ENCODE peak calls at places on chromosomes 16 and 17, in ten cellular contexts. E is psoas muscle; Q is CD8-positive, alpha-beta T cell; N is A549; R is colonic mucosa; G is neural progenitor cell; P is DND-41; L is heart left ventricle; A is right atrium auricular region; Y is sigmoid colon. K is an unnamed sample. For H3K9me3, the result is how much of the 10 kb centered on the place peaks cover.

GRCh38 chr17:43734376-43734775 is 24.2 kb downstream of the SOST start:
- DNase-seq in Q (no peak), Y (no peak), P (no peak), E (no peak), G (no peak), R (no peak), A (no peak), N (no peak), L (no peak), K (no peak)

GRCh38 chr17:33653389-33653788 is 360.3 kb upstream of the ASIC2 start:
- DNase-seq in P (no peak), G (peak), A (no peak), L (no peak), N (no peak), R (no peak), E (no peak), Y (no peak), Q (no peak), K (no peak)

GRCh38 chr17:29581583-29582253 is 7.7 kb downstream of the GIT1 start:
- DNase-seq in P (no peak), Y (no peak), G (no peak), A (no peak), L (peak), N (no peak), E (no peak), Q (no peak), R (no peak), K (no peak)

GRCh38 chr16:56994311-56994710 is 5.0 kb downstream of the NLRC5 start:
- DNase-seq in Q (no peak), E (no peak), N (no peak), L (no peak), G (no peak), P (no peak), R (no peak), A (no peak), Y (peak), K (no peak)

GRCh38 chr17:41811549-41812175 is at the start of gene P3H4:
- DNase-seq in R (peak), N (peak), E (peak), Q (peak), P (peak), L (peak), Y (peak), A (no peak), G (peak), K (peak)

GRCh38 chr16:80125677-80126076 is 415.1 kb upstream of the DYNLRB2 start:
- DNase-seq in P (no peak), G (no peak), Q (no peak), Y (peak), L (no peak), R (peak), N (no peak), A (peak), E (peak), K (no peak)

GRCh38 chr17:337453-337852 is 15.2 kb downstream of the RPH3AL start:
- DNase-seq in Q (no peak), R (no peak), E (no peak), N (no peak), Y (peak), G (no peak), L (no peak), P (no peak), A (no peak), K (no peak)

GRCh38 chr17:83083368-83084201 is 4.2 kb downstream of the METRNL start:
- DNase-seq in R (peak), G (no peak), L (no peak), A (no peak), Q (peak), N (peak), P (no peak), Y (peak), E (no peak), K (no peak)

GRCh38 chr16:17233301-17234002 is 237.3 kb downstream of the XYLT1 start:
- DNase-seq in N (no peak), L (no peak), G (peak), P (no peak), Q (no peak), A (no peak), E (no peak), Y (no peak), R (no peak), K (no peak)

GRCh38 chr17:44920565-44920940 is 5.3 kb upstream of the GFAP start:
- DNase-seq in R (no peak), Q (no peak), E (no peak), L (no peak), P (no peak), Y (peak), A (no peak), N (no peak), G (no peak), K (peak)

GRCh38 chr16:7624871-7625766 is 292.5 kb downstream of the RBFOX1 start:
- DNase-seq in L (no peak), N (no peak), P (no peak), G (no peak), E (no peak), Q (no peak), Y (no peak), R (no peak), A (no peak), K (no peak)

GRCh38 chr17:74466111-74466784 is at the start of gene CD300A:
- DNase-seq in R (no peak), P (peak), Y (no peak), G (no peak), E (peak), Q (no peak), A (no peak), L (no peak), N (no peak), K (no peak)

GRCh38 chr16:79582789-79583188 is 17.7 kb downstream of the MAF start:
- DNase-seq in Q (no peak), G (no peak), P (no peak), E (no peak), R (no peak), Y (no peak), N (no peak), L (no peak), A (no peak), K (no peak)

GRCh38 chr16:13630292-13630850 is 289.6 kb upstream of the ERCC4 start:
- DNase-seq in E (no peak), A (no peak), Y (no peak), L (no peak), Q (no peak), N (no peak), G (no peak), R (no peak), P (no peak), K (no peak)

GRCh38 chr16:7083086-7083485 is 249.6 kb upstream of the RBFOX1 start:
- DNase-seq in G (no peak), P (no peak), A (no peak), E (no peak), Y (no peak), L (no peak), Q (no peak), N (no peak), R (no peak), K (no peak)

GRCh38 chr16:86431540-86431939 is 78.8 kb upstream of the FOXF1 start:
- DNase-seq in Q (no peak), P (no peak), L (no peak), G (no peak), N (no peak), Y (no peak), A (no peak), R (no peak), E (no peak), K (no peak)

GRCh38 chr16:49055824-49056545 is 225.7 kb downstream of the CBLN1 start:
- DNase-seq in G (peak), Y (no peak), R (no peak), P (no peak), E (no peak), N (no peak), L (no peak), Q (no peak), A (no peak), K (no peak)

GRCh38 chr17:27533874-27534815 is 77.9 kb downstream of the KSR1 start:
- DNase-seq in A (no peak), G (peak), P (no peak), Q (no peak), E (no peak), N (peak), L (no peak), R (no peak), Y (peak), K (no peak)

GRCh38 chr16:86472366-86472765 is 38.0 kb upstream of the FOXF1 start:
- DNase-seq in E (no peak), P (no peak), L (no peak), Y (no peak), Q (no peak), R (no peak), N (no peak), G (no peak), A (no peak), K (no peak)

GRCh38 chr16:56190903-56191806 is at the start of gene GNAO1:
- DNase-seq in P (peak), Q (peak), A (peak), L (peak), R (no peak), G (peak), E (peak), Y (peak), N (peak), K (peak)

GRCh38 chr16:30958164-30959083 is 870 bp downstream of the SETD1A start:
- DNase-seq in A (no peak), G (peak), E (peak), N (peak), Y (no peak), Q (no peak), L (no peak), R (peak), P (no peak), K (no peak)

GRCh38 chr17:82963104-82963950 is 116.1 kb upstream of the METRNL start:
- DNase-seq in G (peak), P (no peak), A (peak), L (peak), Q (peak), N (peak), R (peak), E (peak), Y (peak), K (peak)

GRCh38 chr16:1089822-1090619 is 6.0 kb downstream of the C1QTNF8 start:
- DNase-seq in L (peak), E (peak), G (no peak), P (no peak), Y (no peak), N (peak), Q (no peak), A (no peak), R (peak), K (no peak)

GRCh38 chr17:80783971-80784370 is 207.7 kb upstream of the CHMP6 start:
- DNase-seq in L (no peak), Y (peak), A (no peak), E (no peak), P (no peak), G (no peak), Q (no peak), N (no peak), R (no peak), K (no peak)

GRCh38 chr17:43545383-43545632 is 832 bp downstream of the ETV4 start:
- DNase-seq in L (no peak), P (peak), G (no peak), R (no peak), N (no peak), A (no peak), Y (no peak), Q (peak), E (no peak), K (no peak)

GRCh38 chr16:67528222-67528869 is at the start of gene RIPOR1:
- DNase-seq in P (peak), N (peak), G (peak), Q (peak), E (peak), R (peak), A (no peak), Y (peak), L (peak), K (peak)

GRCh38 chr16:85004587-85005205 is 6.6 kb downstream of the ZDHHC7 start:
- DNase-seq in G (no peak), R (no peak), N (peak), E (peak), L (no peak), Q (no peak), P (no peak), Y (no peak), A (no peak), K (no peak)

GRCh38 chr17:40419559-40420331 is 2.0 kb upstream of the TOP2A start:
- DNase-seq in N (no peak), A (peak), Y (no peak), P (no peak), R (no peak), E (no peak), G (peak), L (no peak), Q (no peak), K (no peak)

GRCh38 chr16:578870-579405 is 9.2 kb downstream of the PIGQ start:
- DNase-seq in Q (peak), P (peak), R (peak), G (peak), L (peak), N (peak), E (peak), A (no peak), Y (peak), K (peak)

GRCh38 chr16:23400387-23400930 is 52.5 kb downstream of the COG7 start:
- DNase-seq in G (no peak), N (no peak), A (no peak), Y (peak), Q (no peak), R (no peak), E (no peak), L (no peak), P (no peak), K (no peak)

GRCh38 chr16:23402100-23402499 is 50.9 kb downstream of the COG7 start:
- DNase-seq in G (no peak), A (no peak), Y (no peak), E (no peak), R (no peak), P (no peak), N (no peak), Q (no peak), L (no peak), K (no peak)

GRCh38 chr16:23401142-23401541 is 51.8 kb downstream of the COG7 start:
- DNase-seq in R (no peak), N (no peak), Y (peak), E (no peak), Q (no peak), G (no peak), P (no peak), L (no peak), A (no peak), K (no peak)

GRCh38 chr16:23397464-23397863 is 55.5 kb downstream of the COG7 start:
- DNase-seq in P (no peak), E (no peak), L (no peak), A (no peak), Q (no peak), Y (peak), G (no peak), N (no peak), R (no peak), K (no peak)

DNA sequence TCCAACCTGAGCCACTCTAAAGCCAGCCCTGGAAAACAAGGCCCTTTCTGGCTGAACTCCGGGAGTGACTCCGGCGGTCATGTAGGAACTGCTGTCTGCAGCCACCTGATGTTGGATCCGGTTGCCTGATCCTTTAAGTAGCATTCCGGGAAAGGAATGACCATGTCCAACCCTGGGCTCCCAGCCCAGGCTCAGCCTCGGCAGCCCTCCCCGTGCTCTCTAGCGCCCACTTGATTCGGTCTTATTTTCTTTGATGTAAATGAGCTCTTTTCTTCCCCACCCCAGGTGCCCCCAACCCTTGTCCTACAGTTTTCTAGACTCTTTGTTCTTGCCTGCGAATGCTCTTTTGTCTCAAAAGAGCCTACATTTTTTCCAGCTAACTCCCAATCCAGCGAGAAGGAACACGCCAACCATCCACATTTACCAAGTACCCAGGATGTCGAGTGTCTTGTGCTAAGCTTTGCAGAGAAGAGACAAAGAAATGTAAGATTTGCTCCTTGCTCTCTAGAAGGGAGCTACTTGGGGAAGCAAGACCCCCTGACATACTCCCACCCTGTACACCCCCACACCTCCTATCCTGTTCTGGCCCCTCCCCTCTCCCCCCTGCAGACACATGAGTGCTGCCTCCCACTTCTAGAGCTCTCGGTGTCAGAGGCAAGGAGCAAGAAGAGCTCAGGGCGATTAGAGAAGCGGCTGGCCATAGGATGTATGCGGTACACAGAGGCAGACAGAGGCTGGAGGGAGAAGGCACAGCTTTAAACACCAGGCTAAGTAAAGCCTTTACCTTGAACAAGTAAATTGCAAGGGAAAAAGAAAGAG is 53.8 kb downstream of the COG7 start:
- DNase-seq in G (peak), Y (peak), N (no peak), P (no peak), A (no peak), R (no peak), L (peak), E (peak), Q (no peak), K (no peak)
- H3K27ac ChIP-seq in G (peak), Y (no peak), N (no peak), P (no peak), A (peak), R (no peak), L (peak), E (peak), Q (no peak), K (no peak)

GRCh38 chr17:54968954-54969400 is 412 bp downstream of the STXBP4 start:
- DNase-seq in Y (peak), L (peak), G (no peak), Q (no peak), A (no peak), E (peak), N (no peak), P (no peak), R (peak), K (peak)

GRCh38 chr17:54969658-54970572 is 1.4 kb downstream of the STXBP4 start:
- DNase-seq in R (no peak), P (no peak), E (no peak), L (no peak), Y (no peak), G (no peak), Q (no peak), A (no peak), N (no peak), K (no peak)

GRCh38 chr17:54968259-54968953 is at the start of the genes COX11 and STXBP4:
- DNase-seq in Q (peak), A (peak), R (peak), G (peak), P (peak), L (peak), Y (peak), E (peak), N (peak), K (peak)

GRCh38 chr17:54971147-54971546 is 2.6 kb downstream of the STXBP4 start:
- DNase-seq in E (no peak), R (no peak), A (no peak), P (no peak), L (no peak), Q (no peak), Y (no peak), G (no peak), N (no peak), K (no peak)

GRCh38 chr17:54967621-54968258 is 714 bp downstream of the COX11 start:
- DNase-seq in Q (no peak), R (peak), Y (no peak), A (no peak), G (peak), L (no peak), E (no peak), P (peak), N (peak), K (no peak)
- TF ChIP-seq CTCF in Q (peak), R (no peak), Y (peak), A (no peak), G (no peak), L (no peak), E (no peak), P (no peak), N (peak), K (peak)

GRCh38 chr16:88284626-88285513 is 97.9 kb upstream of the ZNF469 start:
- DNase-seq in P (no peak), G (no peak), A (no peak), Y (no peak), Q (no peak), R (no peak), N (no peak), L (no peak), E (no peak), K (no peak)

GRCh38 chr16:88286301-88286923 is 96.3 kb upstream of the ZNF469 start:
- DNase-seq in R (no peak), P (no peak), Q (no peak), A (no peak), N (no peak), E (no peak), Y (no peak), G (no peak), L (no peak), K (no peak)

GRCh38 chr16:88284101-88284500 is 98.7 kb upstream of the ZNF469 start:
- DNase-seq in G (no peak), N (no peak), L (no peak), E (no peak), Q (no peak), Y (no peak), A (no peak), R (no peak), P (no peak), K (no peak)

GRCh38 chr16:88287219-88287618 is 95.5 kb upstream of the ZNF469 start:
- DNase-seq in Y (no peak), Q (no peak), N (peak), P (peak), R (no peak), A (no peak), G (no peak), E (peak), L (no peak), K (no peak)

GRCh38 chr16:88285514-88285822 is 97.3 kb upstream of the ZNF469 start:
- DNase-seq in G (no peak), E (no peak), A (no peak), P (no peak), L (no peak), R (no peak), N (no peak), Q (no peak), Y (no peak), K (no peak)
- H3K9me3 ChIP-seq in G (under half), E (under half), A (under half), P (under half), L (under half), R (under half), N (half or more), Q (under half), Y (under half), K (under half)

DNA sequence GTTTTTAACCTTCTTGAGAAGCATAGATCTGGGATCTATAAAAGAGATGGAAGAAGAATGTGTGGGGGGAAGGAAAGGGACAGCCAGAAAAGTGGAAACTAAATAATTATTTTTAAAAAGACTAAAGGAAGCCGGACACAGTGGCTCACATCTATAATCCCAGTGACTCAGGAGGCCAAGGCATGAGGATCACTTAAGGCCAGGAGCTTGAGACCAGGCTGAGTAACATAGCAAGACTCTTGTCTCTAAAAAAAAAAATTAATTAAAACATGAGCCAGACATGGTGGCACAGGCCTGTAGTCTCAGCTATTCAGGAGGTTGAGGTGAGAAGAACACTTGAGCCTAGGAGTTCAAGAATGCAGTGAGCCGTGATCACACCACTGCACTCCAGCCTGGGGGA is 335.1 kb downstream of the GRIN2A start:
- DNase-seq in L (no peak), G (no peak), Q (no peak), N (no peak), R (no peak), P (no peak), E (no peak), A (no peak), Y (no peak), K (no peak)
- H3K27ac ChIP-seq in L (no peak), G (no peak), Q (no peak), N (no peak), R (no peak), P (no peak), E (no peak), A (no peak), Y (no peak), K (no peak)

DNA sequence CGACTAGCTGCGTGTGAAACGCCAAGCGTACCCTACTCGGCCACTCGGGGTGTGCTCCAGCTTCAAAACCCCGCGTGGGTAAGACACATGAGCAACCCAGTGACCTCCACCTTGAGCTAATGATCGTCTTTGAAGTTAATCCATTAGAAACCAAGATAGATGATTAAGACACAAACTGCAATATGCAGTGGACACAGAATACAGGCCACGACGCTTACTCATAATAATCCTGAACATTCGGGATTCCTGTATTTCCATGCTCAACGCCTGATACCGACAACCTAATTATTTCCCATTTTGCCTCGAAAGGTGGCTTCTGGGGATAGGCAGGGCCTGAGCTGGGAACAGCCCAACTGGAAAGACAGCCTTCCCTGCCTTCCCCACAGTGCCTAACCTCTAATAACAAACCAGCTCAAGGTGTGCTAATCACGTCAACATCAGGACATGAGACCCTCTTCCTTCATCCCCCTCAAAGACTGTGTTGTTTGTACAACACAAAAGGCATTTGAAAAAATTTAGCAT is 504 bp upstream of the COPRS start:
- DNase-seq in A (no peak), Q (no peak), G (peak), N (no peak), Y (no peak), R (no peak), P (no peak), E (no peak), L (no peak), K (no peak)
- TF ChIP-seq CTCF in A (no peak), Q (no peak), G (no peak), N (no peak), Y (no peak), R (no peak), P (no peak), E (no peak), L (no peak), K (no peak)

GRCh38 chr17:36048061-36048460 is 16.0 kb upstream of the CCL18 start:
- DNase-seq in N (no peak), E (no peak), P (no peak), Q (no peak), R (no peak), A (no peak), Y (no peak), G (no peak), L (no peak), K (no peak)
- H3K9me3 ChIP-seq in N (under half), E (under half), P (under half), Q (under half), R (under half), A (under half), Y (under half), G (under half), L (under half), K (under half)

K was measured in CD4-positive, alpha-beta T cell.